ENCODE peak calls at places on chromosomes 2 and 18, in four cellular contexts. A, M, U and Y are unnamed samples.

GRCh38 chr18:44946529-44947113 is 265.9 kb downstream of the SETBP1 start:
- DNase-seq in A (no peak), M (no peak), U (no peak), Y (peak; percentile 7)

GRCh38 chr18:79337184-79337583 is 58.5 kb upstream of the NFATC1 start:
- DNase-seq in U (no peak), M (no peak), A (no peak), Y (no peak)

GRCh38 chr2:148813603-148814065 is 61.4 kb upstream of the KIF5C start:
- DNase-seq in U (peak; percentile 76), M (no peak), A (peak; percentile 50), Y (no peak)

GRCh38 chr2:167140330-167140729 is 252.1 kb downstream of the XIRP2 start:
- DNase-seq in U (no peak), M (no peak), A (no peak), Y (no peak)

GRCh38 chr2:29628882-29629281 is 292.5 kb downstream of the ALK start:
- DNase-seq in A (no peak), M (no peak), U (no peak), Y (no peak)

GRCh38 chr2:215664847-215665525 is 229.1 kb upstream of the FN1 start:
- DNase-seq in A (peak; percentile 20), U (peak; percentile 63), M (peak; percentile 41), Y (no peak)

GRCh38 chr18:8982416-8983183 is 119.9 kb upstream of the NDUFV2 start:
- DNase-seq in M (peak; percentile 60), U (no peak), A (peak; percentile 85), Y (peak; percentile 17)

GRCh38 chr2:20291106-20291564 is 59.5 kb downstream of the PUM2 start:
- DNase-seq in M (peak; percentile 89), U (no peak), A (peak; percentile 83), Y (peak; percentile 77)

GRCh38 chr18:564708-565561 is 15.2 kb upstream of the CETN1 start:
- DNase-seq in U (no peak), A (no peak), M (no peak), Y (no peak)

GRCh38 chr2:62874881-62875383 is 169.4 kb downstream of the EHBP1 start:
- DNase-seq in U (no peak), M (no peak), A (no peak), Y (no peak)

GRCh38 chr18:5890261-5890605 is 5.1 kb downstream of the TMEM200C start:
- DNase-seq in U (no peak), A (no peak), M (peak; percentile 5), Y (no peak)

GRCh38 chr2:199064201-199064600 is 393.5 kb downstream of the SATB2 start:
- DNase-seq in U (no peak), A (no peak), M (no peak), Y (no peak)

GRCh38 chr2:86068098-86069047 is 37.3 kb downstream of the POLR1A start:
- DNase-seq in M (no peak), A (no peak), U (no peak), Y (no peak)

GRCh38 chr2:41775381-41776025 is 272.3 kb upstream of the PKDCC start:
- DNase-seq in M (peak; percentile 15), A (no peak), U (no peak), Y (no peak)

GRCh38 chr2:10303174-10303633 is 500 bp downstream of the HPCAL1 start:
- DNase-seq in U (no peak), A (no peak), M (no peak), Y (no peak)

GRCh38 chr2:39127973-39128372 is 7.1 kb upstream of the SOS1 start:
- DNase-seq in U (peak; percentile 84), M (no peak), A (no peak), Y (no peak)

GRCh38 chr2:8154936-8155335 is 526.9 kb upstream of the ID2 start:
- DNase-seq in M (no peak), U (no peak), A (no peak), Y (no peak)

GRCh38 chr2:152718909-152719645 is 657 bp downstream of the ARL6IP6 start:
- DNase-seq in M (peak; percentile 63), A (peak; percentile 87), U (peak; percentile 37), Y (peak; percentile 60)

GRCh38 chr2:97653874-97654273 is 8.0 kb downstream of the COX5B start:
- DNase-seq in A (no peak), U (no peak), M (no peak), Y (no peak)

GRCh38 chr2:10620481-10620880 is 69.3 kb downstream of the NOL10 start:
- DNase-seq in A (no peak), M (no peak), U (no peak), Y (no peak)

GRCh38 chr2:118431997-118432396 is 343.7 kb downstream of the INSIG2 start:
- DNase-seq in U (no peak), M (no peak), A (no peak), Y (no peak)

GRCh38 chr18:53906681-53907080 is 317.8 kb downstream of the MBD2 start:
- DNase-seq in A (no peak), U (no peak), M (no peak), Y (no peak)

GRCh38 chr2:132797551-132797950 is 127.5 kb upstream of the LYPD1 start:
- DNase-seq in U (no peak), A (no peak), M (no peak), Y (no peak)

GRCh38 chr2:205684871-205685313 is 2.6 kb downstream of the NRP2 start:
- DNase-seq in A (no peak), U (no peak), M (no peak), Y (no peak)

GRCh38 chr2:82275599-82275998 is 1971.0 kb upstream of the LRRTM1 start:
- DNase-seq in U (no peak), A (no peak), M (no peak), Y (no peak)

GRCh38 chr2:235981629-235982028 is 186.6 kb downstream of the GBX2 start:
- DNase-seq in U (no peak), M (no peak), A (no peak), Y (no peak)

GRCh38 chr2:172969171-172969570 is 106.5 kb upstream of the MAP3K20 start:
- DNase-seq in M (no peak), A (no peak), U (no peak), Y (no peak)

GRCh38 chr2:225781991-225782390 is 382.5 kb downstream of the NYAP2 start:
- DNase-seq in U (no peak), M (no peak), A (no peak), Y (no peak)

GRCh38 chr18:43271593-43272432 is 5.5 kb downstream of the SYT4 start:
- DNase-seq in U (no peak), M (peak; percentile 35), A (peak; percentile 34), Y (peak; percentile 6)

GRCh38 chr2:218607436-218608115 is at the start of gene PLCD4:
- DNase-seq in U (no peak), M (no peak), A (no peak), Y (no peak)

GRCh38 chr2:205775091-205775876 is 93.0 kb downstream of the NRP2 start:
- DNase-seq in A (no peak), M (no peak), U (no peak), Y (no peak)

GRCh38 chr18:21508302-21508701 is 92.2 kb downstream of the ESCO1 start:
- DNase-seq in A (no peak), M (no peak), U (no peak), Y (no peak)

GRCh38 chr18:21505231-21505630 is 95.3 kb downstream of the ESCO1 start:
- DNase-seq in U (no peak), A (no peak), M (no peak), Y (no peak)

GRCh38 chr18:21513741-21514140 is 86.8 kb downstream of the ESCO1 start:
- DNase-seq in M (no peak), U (no peak), A (no peak), Y (no peak)

GRCh38 chr18:21513292-21513691 is 87.2 kb downstream of the ESCO1 start:
- DNase-seq in A (no peak), M (no peak), U (no peak), Y (no peak)

GRCh38 chr18:21509062-21509461 is 91.4 kb downstream of the ESCO1 start:
- DNase-seq in M (no peak), U (no peak), A (no peak), Y (no peak)
- TF ChIP-seq FOXM1 in M (no peak), U (no peak), A (no peak), Y (no peak)

GRCh38 chr2:48844418-48845155 is 89.1 kb upstream of the LHCGR start:
- DNase-seq in A (no peak), M (no peak), U (no peak), Y (no peak)
- TF ChIP-seq BHLHE40 in A (no peak), M (no peak), U (no peak), Y (no peak)

GRCh38 chr2:141496805-141497204 is 634.0 kb downstream of the LRP1B start:
- DNase-seq in M (no peak), U (no peak), A (no peak), Y (no peak)

GRCh38 chr2:141497262-141497661 is 633.6 kb downstream of the LRP1B start:
- DNase-seq in U (no peak), M (no peak), A (no peak), Y (no peak)

GRCh38 chr2:141498561-141498960 is 632.3 kb downstream of the LRP1B start:
- DNase-seq in A (no peak), U (no peak), M (no peak), Y (no peak)

GRCh38 chr2:141501743-141502142 is 629.1 kb downstream of the LRP1B start:
- DNase-seq in U (no peak), M (no peak), A (no peak), Y (no peak)

GRCh38 chr2:141499123-141499522 is 631.7 kb downstream of the LRP1B start:
- DNase-seq in M (no peak), A (no peak), U (no peak), Y (no peak)
- TF ChIP-seq FOXM1 in M (no peak), A (no peak), U (no peak), Y (no peak)

GRCh38 chr2:174874081-174874480 is 109.8 kb upstream of the CHRNA1 start:
- DNase-seq in U (no peak), A (no peak), M (no peak), Y (no peak)
- TF ChIP-seq BHLHE40 in U (no peak), A (no peak), M (no peak), Y (no peak)

GRCh38 chr2:26911911-26912861 is 58.3 kb upstream of the MAPRE3 start:
- DNase-seq in U (no peak), A (no peak), M (no peak), Y (no peak)

GRCh38 chr2:26914286-26914962 is 56.0 kb upstream of the MAPRE3 start:
- DNase-seq in A (no peak), M (no peak), U (no peak), Y (no peak)

GRCh38 chr2:26915316-26915715 is 55.1 kb upstream of the MAPRE3 start:
- DNase-seq in U (no peak), A (no peak), M (no peak), Y (no peak)

GRCh38 chr2:26914963-26915310 is 55.5 kb upstream of the MAPRE3 start:
- DNase-seq in U (no peak), A (no peak), M (no peak), Y (no peak)

GRCh38 chr2:26913599-26914285 is 56.7 kb upstream of the MAPRE3 start:
- DNase-seq in M (no peak), A (no peak), U (no peak), Y (no peak)
- TF ChIP-seq FOXM1 in M (no peak), A (no peak), U (no peak), Y (no peak)

GRCh38 chr2:207674826-207675225 is 36.6 kb upstream of the CCNYL1 start:
- DNase-seq in M (peak; percentile 33), U (no peak), A (no peak), Y (no peak)

GRCh38 chr2:207681431-207681830 is 30.0 kb upstream of the CCNYL1 start:
- DNase-seq in M (no peak), A (no peak), U (no peak), Y (no peak)

GRCh38 chr2:207674266-207674774 is 37.1 kb upstream of the CCNYL1 start:
- DNase-seq in M (no peak), U (no peak), A (no peak), Y (no peak)

GRCh38 chr2:207673431-207673830 is 38.0 kb upstream of the CCNYL1 start:
- DNase-seq in A (no peak), U (no peak), M (no peak), Y (no peak)

GRCh38 chr2:207676827-207677354 is 34.5 kb upstream of the CCNYL1 start:
- DNase-seq in A (peak; percentile 34), M (peak; percentile 26), U (no peak), Y (no peak)
- TF ChIP-seq BHLHE40 in A (no peak), M (no peak), U (no peak), Y (no peak)